ENCODE peak calls at places on chromosome 11, in eight cellular contexts. I is IMR-90, H is A549, Y is PC-9, O is stomach, G is uterus, N is cardiac muscle cell, X is lower lobe of right lung. V is an unnamed sample. For H3K4me1, the result is how much of the 10 kb centered on the place peaks cover.

GRCh38 chr11:134120143-134120850 is 51.4 kb downstream of the JAM3 start:
- DNase-seq in X (no peak), N (peak), I (peak), G (peak), H (no peak), O (peak), Y (no peak), V (no peak)

GRCh38 chr11:116284930-116285329 is 487.9 kb downstream of the BUD13 start:
- DNase-seq in I (no peak), Y (no peak), X (no peak), N (no peak), O (no peak), G (no peak), H (no peak), V (no peak)

GRCh38 chr11:134181707-134182106 is 42.1 kb downstream of the NCAPD3 start:
- DNase-seq in Y (no peak), N (no peak), X (no peak), I (peak), O (no peak), G (no peak), H (no peak), V (no peak)

GRCh38 chr11:127627629-127628462 is 627.3 kb upstream of the KIRREL3 start:
- DNase-seq in I (peak), O (no peak), G (no peak), H (no peak), N (no peak), X (no peak), Y (no peak), V (no peak)

GRCh38 chr11:59145534-59145933 is 2.9 kb downstream of the FAM111A start:
- DNase-seq in N (peak), I (peak), Y (no peak), G (no peak), H (no peak), X (no peak), O (no peak), V (no peak)

GRCh38 chr11:133945087-133945974 is 11.4 kb downstream of the IGSF9B start:
- DNase-seq in I (peak), H (no peak), G (peak), N (peak), X (no peak), O (no peak), Y (no peak), V (no peak)

GRCh38 chr11:112968988-112969714 is 7.9 kb downstream of the NCAM1 start:
- DNase-seq in Y (no peak), O (no peak), N (peak), H (no peak), X (no peak), G (no peak), I (no peak), V (no peak)

GRCh38 chr11:9017773-9018172 is 14.0 kb upstream of the NRIP3 start:
- DNase-seq in G (peak), N (peak), Y (no peak), H (no peak), O (no peak), X (peak), I (peak), V (no peak)

GRCh38 chr11:82790723-82791487 is 57.2 kb upstream of the FAM181B start:
- DNase-seq in I (no peak), G (no peak), H (no peak), Y (no peak), O (no peak), N (peak), X (no peak), V (no peak)

GRCh38 chr11:69887330-69887729 is 68.1 kb upstream of the FGF3 start:
- DNase-seq in G (no peak), I (no peak), X (no peak), Y (no peak), H (no peak), O (no peak), N (no peak), V (no peak)

GRCh38 chr11:76658651-76659650 is 11.6 kb downstream of the LRRC32 start:
- DNase-seq in H (no peak), G (peak), N (no peak), Y (no peak), O (no peak), I (no peak), X (peak), V (peak)

GRCh38 chr11:5369793-5370192 is 13.8 kb upstream of the OR51M1 start:
- DNase-seq in Y (no peak), G (no peak), X (no peak), I (peak), O (no peak), H (peak), N (peak), V (peak)

GRCh38 chr11:67584205-67584880 is 731 bp downstream of the GSTP1 start:
- DNase-seq in G (peak), Y (peak), H (no peak), N (peak), O (peak), X (peak), I (peak), V (peak)

GRCh38 chr11:49995559-49995958 is 13.2 kb upstream of the OR4C12 start:
- DNase-seq in G (no peak), Y (peak), I (peak), O (no peak), N (peak), H (peak), X (no peak), V (peak)

DNA sequence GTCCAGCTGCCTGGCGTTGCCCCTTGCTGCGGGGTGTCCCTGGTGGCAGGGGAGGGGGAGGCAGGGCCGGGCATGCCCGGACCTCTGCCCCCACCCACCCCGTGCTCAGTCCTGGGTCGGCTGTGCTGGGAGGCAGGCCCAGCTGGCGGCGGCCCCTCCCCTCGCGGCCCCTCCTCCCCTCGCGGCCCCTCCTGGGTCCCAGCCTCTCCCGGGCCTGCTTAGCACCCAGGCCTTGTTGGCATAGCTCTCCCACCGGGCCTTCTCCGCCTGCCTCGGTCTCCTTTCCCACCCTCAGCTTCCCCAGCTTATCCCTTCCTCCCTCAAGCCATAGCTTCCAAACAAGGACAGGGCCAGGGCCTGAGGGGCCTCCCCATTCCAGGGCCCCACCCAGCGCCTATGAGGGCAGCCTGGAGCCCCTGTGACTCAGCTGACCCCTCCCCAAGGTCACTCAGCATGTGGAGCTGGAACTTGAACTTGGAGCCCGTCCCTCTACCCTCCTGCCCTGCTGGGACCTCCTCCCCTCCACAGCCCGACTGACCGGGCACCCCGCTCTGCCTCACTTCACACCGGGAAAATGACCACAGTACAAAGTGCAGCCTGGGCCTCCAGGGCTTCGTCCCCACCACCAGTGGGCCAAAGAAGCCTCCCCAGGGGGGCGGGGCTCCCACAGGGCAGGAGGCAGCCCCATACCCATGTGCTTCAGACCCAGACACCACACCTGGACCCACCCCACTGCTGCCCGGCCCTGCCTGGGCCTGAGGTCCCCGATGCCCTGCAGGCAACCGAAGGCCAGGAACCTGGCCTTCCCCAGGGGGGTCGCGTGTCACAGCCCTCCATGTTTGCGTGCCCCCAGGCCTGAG is 1.2 kb downstream of the EPS8L2 start:
- DNase-seq in G (no peak), N (no peak), O (peak), X (peak), I (no peak), H (peak), Y (peak), V (peak)
- TF ChIP-seq CTCF in G (no peak), N (no peak), O (no peak), X (no peak), I (no peak), H (no peak), Y (no peak), V (no peak)

GRCh38 chr11:64851831-64852337 is 7.4 kb upstream of the CDC42BPG start:
- DNase-seq in O (no peak), X (no peak), H (no peak), I (no peak), N (no peak), G (no peak), Y (no peak), V (no peak)
- H3K4me1 ChIP-seq in O (half or more), X (half or more), H (half or more), I (under half), N (under half), G (under half), Y (half or more), V (under half)

DNA sequence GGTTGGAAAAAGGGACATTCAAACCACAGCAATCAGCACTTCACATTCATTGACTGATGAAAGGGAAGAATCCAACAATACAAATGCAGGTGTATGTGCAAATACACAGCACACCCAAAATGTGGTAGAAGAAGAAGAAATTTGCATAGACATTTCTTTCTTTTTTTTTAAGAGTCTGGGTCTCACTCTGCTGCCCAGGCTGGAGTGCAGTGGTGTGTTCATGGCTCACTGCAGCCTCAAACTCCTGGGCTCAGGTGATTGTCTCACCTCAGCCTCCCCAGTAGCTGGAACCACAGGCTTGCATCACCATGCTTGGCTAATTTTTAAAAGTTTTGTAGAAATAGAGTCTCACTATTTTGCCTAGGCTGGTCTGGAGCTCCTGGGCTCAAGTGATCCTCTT is 21.9 kb downstream of the CARS1 start:
- DNase-seq in O (no peak), I (no peak), H (no peak), G (no peak), Y (no peak), X (no peak), N (no peak), V (no peak)
- TF ChIP-seq CTCF in O (no peak), I (no peak), H (no peak), G (no peak), Y (no peak), X (no peak), N (no peak), V (no peak)

GRCh38 chr11:107564877-107565218 is 687 bp downstream of the ALKBH8 start:
- DNase-seq in G (no peak), H (no peak), O (no peak), N (no peak), Y (no peak), I (no peak), X (no peak), V (no peak)
- H3K4me1 ChIP-seq in G (under half), H (under half), O (under half), N (under half), Y (under half), I (under half), X (under half), V (under half)

GRCh38 chr11:37988031-37988430 is 1390.0 kb upstream of the RAG2 start:
- DNase-seq in H (no peak), I (peak), X (no peak), N (peak), O (no peak), G (no peak), Y (peak), V (no peak)

GRCh38 chr11:37984991-37985390 is 1387.0 kb upstream of the RAG2 start:
- DNase-seq in H (no peak), N (peak), O (no peak), G (no peak), I (no peak), Y (no peak), X (no peak), V (no peak)
- TF ChIP-seq CTCF in H (no peak), N (no peak), O (no peak), G (no peak), I (no peak), Y (no peak), X (no peak), V (no peak)

DNA sequence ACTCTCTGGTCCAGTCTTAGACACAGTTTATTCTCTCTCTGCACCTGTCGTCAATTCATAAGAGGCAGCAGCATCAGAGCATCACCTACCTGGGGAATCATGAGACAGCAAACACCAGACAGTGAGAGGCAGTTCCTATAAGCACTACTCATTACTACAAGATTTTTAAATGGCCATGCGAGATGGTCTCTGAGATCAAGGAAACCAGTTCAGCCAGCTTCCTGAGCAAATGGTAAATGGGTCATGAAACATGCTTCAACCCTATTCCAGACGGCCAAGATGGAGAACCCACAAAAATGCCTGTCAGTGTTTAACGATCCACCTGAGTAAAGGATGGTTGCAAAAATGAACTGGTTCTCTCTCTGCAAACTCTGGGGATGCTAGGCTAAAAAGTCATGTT is 52.9 kb downstream of the SYTL2 start:
- DNase-seq in X (no peak), G (no peak), Y (no peak), N (no peak), H (no peak), O (no peak), I (no peak), V (no peak)
- H3K4me1 ChIP-seq in X (under half), G (under half), Y (under half), N (under half), H (under half), O (under half), I (under half), V (under half)

GRCh38 chr11:1197431-1197885 is 25.4 kb upstream of the MUC5B start:
- DNase-seq in G (peak), N (no peak), I (no peak), Y (no peak), X (peak), H (no peak), O (peak), V (peak)

GRCh38 chr11:1198766-1199688 is 23.8 kb upstream of the MUC5B start:
- DNase-seq in I (no peak), O (peak), H (no peak), N (no peak), G (no peak), X (peak), Y (no peak), V (peak)

GRCh38 chr11:1199689-1200610 is 22.9 kb upstream of the MUC5B start:
- DNase-seq in Y (no peak), G (no peak), O (peak), I (no peak), N (no peak), H (no peak), X (peak), V (no peak)

GRCh38 chr11:1196516-1197391 is 26.1 kb upstream of the MUC5B start:
- DNase-seq in Y (no peak), X (peak), I (no peak), G (peak), O (peak), H (no peak), N (no peak), V (no peak)

DNA sequence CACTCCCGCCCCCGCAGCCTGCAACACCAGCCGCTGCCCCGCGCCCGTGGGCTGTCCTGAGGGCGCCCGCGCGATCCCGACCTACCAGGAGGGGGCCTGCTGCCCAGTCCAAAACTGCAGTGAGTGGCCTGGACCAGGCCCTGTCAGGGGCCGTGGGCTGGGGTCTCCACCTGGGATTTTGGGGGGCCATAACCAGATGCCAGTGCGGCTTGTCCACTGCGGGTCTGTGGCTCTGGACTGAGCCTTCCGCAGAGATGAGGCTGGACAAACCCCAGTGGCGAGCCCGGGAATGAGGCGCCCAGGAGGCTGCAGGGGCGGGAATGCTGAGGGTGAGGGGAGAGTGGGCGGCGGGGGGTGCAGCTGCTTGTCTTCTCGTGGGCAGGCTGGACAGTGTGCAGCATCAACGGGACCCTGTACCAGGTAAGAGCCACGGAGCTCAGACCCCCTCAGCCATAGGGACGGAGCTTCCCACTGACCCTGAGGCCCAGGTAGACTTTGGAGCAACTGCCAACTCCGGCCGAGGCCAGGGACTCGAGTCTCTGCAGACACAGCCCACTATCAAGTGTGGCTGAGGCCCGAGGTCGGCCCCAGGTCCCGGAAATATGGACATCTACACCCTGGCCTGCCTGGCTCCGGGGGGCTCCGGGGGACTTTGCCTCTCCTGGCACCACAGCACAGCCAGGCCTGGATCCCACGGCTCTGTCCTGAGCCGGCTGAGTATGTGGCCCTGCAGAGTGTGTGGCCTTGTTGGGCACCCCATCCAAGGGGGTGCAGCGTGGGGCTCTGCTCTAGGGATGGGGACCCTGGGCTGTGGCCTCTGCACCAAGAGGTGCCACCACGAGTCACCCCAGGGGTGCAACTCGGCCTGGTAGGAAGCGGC is 24.7 kb upstream of the MUC5B start:
- DNase-seq in X (peak), I (no peak), G (peak), N (no peak), O (peak), Y (no peak), H (no peak), V (peak)
- TF ChIP-seq CTCF in X (no peak), I (no peak), G (no peak), N (no peak), O (no peak), Y (no peak), H (no peak), V (no peak)

V was measured in Caco-2.